ENCODE peak calls at places on chromosomes 6 and 20, in four cellular contexts. F is endothelial cell of umbilical vein, L is psoas muscle, B is natural killer cell. T is an unnamed sample.

GRCh38 chr20:61295726-61296628 is 43.9 kb downstream of the CDH4 start:
- DNase-seq in F (no peak), L (no peak), B (no peak), T (no peak)

GRCh38 chr6:51339108-51339507 is 520.4 kb downstream of the TFAP2B start:
- DNase-seq in F (no peak), L (no peak), B (no peak), T (no peak)

GRCh38 chr20:52926505-52926904 is 45.7 kb upstream of the TSHZ2 start:
- DNase-seq in F (no peak), L (no peak), B (no peak), T (no peak)

GRCh38 chr6:41939091-41939847 is 2.3 kb downstream of the CCND3 start:
- DNase-seq in F (no peak), L (peak; percentile 52), B (no peak), T (no peak)

GRCh38 chr6:99349620-99350141 is at the start of gene FAXC:
- DNase-seq in F (peak; percentile 25), L (no peak), B (no peak), T (peak; percentile 66)

GRCh38 chr6:38188677-38189335 is 369.3 kb downstream of the ZFAND3 start:
- DNase-seq in F (no peak), L (no peak), B (no peak), T (no peak)

GRCh38 chr6:71367763-71368162 is 79.2 kb downstream of the OGFRL1 start:
- DNase-seq in F (peak; percentile 50), L (no peak), B (no peak), T (no peak)

GRCh38 chr6:28776269-28777146 is 147.3 kb downstream of the TRIM27 start:
- DNase-seq in F (no peak), L (no peak), B (no peak), T (no peak)

GRCh38 chr6:131216277-131216676 is 81.0 kb downstream of the AKAP7 start:
- DNase-seq in F (peak; percentile 78), L (no peak), B (no peak), T (no peak)

DNA sequence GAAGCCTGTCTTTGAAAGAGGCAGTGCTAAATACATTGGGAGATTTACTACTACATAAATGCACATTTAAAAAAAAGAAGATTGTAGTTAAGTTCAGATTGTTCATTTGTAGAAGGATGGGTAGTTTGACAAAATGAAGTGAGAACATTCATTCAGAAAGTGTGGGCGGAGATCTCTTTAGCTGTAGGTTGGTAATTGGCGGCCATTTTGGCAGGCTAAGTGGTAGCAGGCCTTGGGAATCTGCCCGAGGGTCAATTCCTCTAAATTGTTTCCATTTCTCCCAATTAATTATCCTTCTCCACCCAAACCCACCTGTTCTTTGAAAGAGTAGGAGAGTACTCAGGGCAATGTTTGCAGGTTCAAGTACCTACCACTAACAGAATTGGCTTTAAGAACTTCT is 17.9 kb downstream of the SOX4 start:
- DNase-seq in F (no peak), L (no peak), B (no peak), T (no peak)
- TF ChIP-seq CTCF in F (no peak), L (no peak), B (no peak), T (no peak)

GRCh38 chr6:1610497-1611321 is 994 bp downstream of the FOXC1 start:
- DNase-seq in F (peak; percentile 56), L (no peak), B (no peak), T (no peak)

GRCh38 chr6:1611322-1611571 is 1.5 kb downstream of the FOXC1 start:
- DNase-seq in F (peak; percentile 19), L (no peak), B (no peak), T (no peak)

GRCh38 chr6:1612902-1613301 is 3.2 kb downstream of the FOXC1 start:
- DNase-seq in F (peak; percentile 61), L (no peak), B (no peak), T (no peak)

GRCh38 chr6:1612386-1612893 is 2.7 kb downstream of the FOXC1 start:
- DNase-seq in F (peak; percentile 48), L (no peak), B (no peak), T (no peak)

DNA sequence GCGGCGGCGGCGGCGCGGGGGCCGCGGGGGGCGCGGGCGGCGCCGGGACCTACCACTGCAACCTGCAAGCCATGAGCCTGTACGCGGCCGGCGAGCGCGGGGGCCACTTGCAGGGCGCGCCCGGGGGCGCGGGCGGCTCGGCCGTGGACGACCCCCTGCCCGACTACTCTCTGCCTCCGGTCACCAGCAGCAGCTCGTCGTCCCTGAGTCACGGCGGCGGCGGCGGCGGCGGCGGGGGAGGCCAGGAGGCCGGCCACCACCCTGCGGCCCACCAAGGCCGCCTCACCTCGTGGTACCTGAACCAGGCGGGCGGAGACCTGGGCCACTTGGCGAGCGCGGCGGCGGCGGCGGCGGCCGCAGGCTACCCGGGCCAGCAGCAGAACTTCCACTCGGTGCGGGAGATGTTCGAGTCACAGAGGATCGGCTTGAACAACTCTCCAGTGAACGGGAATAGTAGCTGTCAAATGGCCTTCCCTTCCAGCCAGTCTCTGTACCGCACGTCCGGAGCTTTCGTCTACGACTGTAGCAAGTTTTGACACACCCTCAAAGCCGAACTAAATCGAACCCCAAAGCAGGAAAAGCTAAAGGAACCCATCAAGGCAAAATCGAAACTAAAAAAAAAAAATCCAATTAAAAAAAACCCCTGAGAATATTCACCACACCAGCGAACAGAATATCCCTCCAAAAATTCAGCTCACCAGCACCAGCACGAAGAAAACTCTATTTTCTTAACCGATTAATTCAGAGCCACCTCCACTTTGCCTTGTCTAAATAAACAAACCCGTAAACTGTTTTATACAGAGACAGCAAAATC is 2.1 kb downstream of the FOXC1 start:
- DNase-seq in F (peak; percentile 52), L (no peak), B (no peak), T (no peak)
- TF ChIP-seq CTCF in F (no peak), L (no peak), B (no peak), T (no peak)

DNA sequence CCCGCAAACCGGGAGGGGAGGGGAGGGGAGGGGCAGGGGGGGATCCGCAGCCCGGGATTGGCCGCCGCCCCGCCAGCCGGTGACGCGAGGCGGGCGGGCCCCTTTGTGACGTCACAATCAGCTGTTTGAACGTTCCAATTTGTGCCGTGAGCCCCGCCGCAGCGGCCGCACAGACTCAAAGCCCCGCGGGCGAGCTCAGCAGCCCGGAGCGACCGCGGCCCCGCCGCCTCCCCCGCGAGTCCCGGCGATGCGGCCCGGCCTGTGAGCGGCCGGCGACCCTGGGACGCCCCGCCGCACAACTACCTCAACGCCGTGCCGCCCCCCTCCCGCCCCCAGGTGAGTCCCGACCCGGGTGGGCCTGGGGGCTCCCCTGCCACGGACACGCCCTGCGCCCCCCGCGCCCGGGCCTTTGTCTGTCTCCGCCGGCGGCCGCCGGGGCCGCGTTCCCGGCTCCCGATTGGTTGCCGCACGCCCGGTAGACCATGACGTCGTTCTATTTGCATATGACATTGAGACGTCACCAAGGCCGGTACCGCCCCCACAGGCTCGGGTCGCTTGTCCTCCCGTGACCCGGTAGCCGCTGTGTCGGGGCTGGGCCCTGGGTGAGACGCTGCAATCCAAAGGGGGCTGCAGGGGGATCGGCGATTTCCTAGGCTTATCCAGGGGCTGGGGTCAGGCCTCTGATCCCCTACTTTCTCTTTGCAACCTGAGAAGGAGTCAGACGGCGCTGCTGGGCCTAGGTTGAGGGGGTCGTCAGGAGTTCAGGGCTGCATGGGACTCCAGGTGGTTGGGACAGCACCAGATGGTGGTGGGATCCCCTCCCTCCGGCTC is at the start of gene TP53INP2:
- DNase-seq in F (peak; percentile 81), L (peak; percentile 93), B (peak; percentile 88), T (peak; percentile 96)
- TF ChIP-seq CTCF in F (no peak), L (no peak), B (no peak), T (no peak)

DNA sequence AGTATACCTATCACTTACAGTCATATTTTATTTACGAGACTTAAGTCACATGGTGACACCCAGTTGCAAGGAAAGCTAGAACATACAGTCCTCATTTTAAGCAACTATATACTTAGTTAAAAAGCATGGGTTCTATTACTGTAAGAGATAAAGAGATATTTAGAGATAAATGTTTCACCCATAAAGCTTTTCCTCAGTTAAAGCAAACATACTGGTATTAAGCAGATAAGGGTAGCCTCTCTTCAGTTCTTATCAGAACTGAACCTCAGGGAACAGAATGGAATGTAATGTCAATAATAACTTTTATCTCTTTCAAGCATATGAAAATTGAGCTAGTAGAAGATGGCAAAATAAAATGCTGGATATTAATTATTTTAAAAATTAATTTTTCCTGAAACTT is 9.9 kb upstream of the ASCC3 start:
- DNase-seq in F (no peak), L (no peak), B (no peak), T (no peak)
- TF ChIP-seq CTCF in F (no peak), L (no peak), B (no peak), T (no peak)